ENCODE peak calls at places on chromosomes 11 and 22, in nine cellular contexts. C is body of pancreas, W is GM23248, G is GM23338, K is heart right ventricle, S is upper lobe of right lung, T is hepatocyte, D is spleen, F is brain microvascular endothelial cell. E is an unnamed sample.
A peak's percentile ranks its signal among the peaks of the same experiment; 100 is the strongest.

GRCh38 chr11:112058103-112058502 is 15.7 kb downstream of the PIH1D2 start:
- DNase-seq in K (no peak), T (no peak), G (no peak), W (no peak), F (no peak), C (no peak), S (no peak), D (no peak), E (no peak)

GRCh38 chr11:130042093-130042591 is 27.6 kb upstream of the APLP2 start:
- DNase-seq in F (peak; percentile 92), D (no peak), W (peak; percentile 95), G (no peak), C (peak; percentile 40), S (no peak), T (no peak), K (no peak), E (peak; percentile 56)

GRCh38 chr11:95711162-95711944 is 78.2 kb downstream of the FAM76B start:
- DNase-seq in T (no peak), W (peak; percentile 72), G (no peak), F (peak; percentile 59), K (no peak), D (no peak), C (no peak), S (no peak), E (no peak)

GRCh38 chr11:16606784-16607674 is 131.4 kb upstream of the C11orf58 start:
- DNase-seq in G (peak; percentile 58), T (peak; percentile 71), S (peak; percentile 80), F (no peak), D (peak; percentile 73), W (no peak), C (peak; percentile 40), K (peak; percentile 75), E (no peak)

GRCh38 chr11:66363805-66364535 is 7.6 kb downstream of the SLC29A2 start:
- DNase-seq in G (peak; percentile 92), S (peak; percentile 81), W (no peak), T (peak; percentile 32), F (no peak), C (no peak), D (peak; percentile 82), K (peak; percentile 46), E (no peak)

GRCh38 chr11:73578786-73579185 is 19.1 kb downstream of the FAM168A start:
- DNase-seq in F (no peak), W (no peak), D (no peak), C (no peak), G (no peak), K (no peak), S (no peak), T (no peak), E (no peak)

GRCh38 chr11:102761646-102762238 is 18.7 kb downstream of the MMP10 start:
- DNase-seq in T (no peak), K (no peak), G (peak; percentile 51), S (no peak), W (peak; percentile 20), D (no peak), F (peak; percentile 53), C (no peak), E (no peak)

GRCh38 chr11:32830413-32830738 is 649 bp downstream of the PRRG4 start:
- DNase-seq in D (no peak), S (no peak), T (peak; percentile 77), K (no peak), C (peak; percentile 80), G (peak; percentile 51), F (no peak), W (no peak), E (peak; percentile 9)

GRCh38 chr11:74094393-74094792 is 76.4 kb downstream of the C2CD3 start:
- DNase-seq in W (no peak), S (no peak), C (no peak), K (no peak), T (no peak), F (no peak), G (peak; percentile 24), D (no peak), E (no peak)

GRCh38 chr11:104134760-104135159 is 29.2 kb downstream of the PDGFD start:
- DNase-seq in C (no peak), T (peak; percentile 20), S (no peak), F (peak; percentile 67), K (no peak), W (peak; percentile 63), G (no peak), D (no peak), E (peak; percentile 47)

GRCh38 chr22:22924369-22925145 is 36.9 kb downstream of the IGLL5 start:
- DNase-seq in T (no peak), D (no peak), C (no peak), S (no peak), F (no peak), G (no peak), W (no peak), K (no peak), E (no peak)
- H3K4me3 ChIP-seq in T (no peak overlapping the region), D (no peak overlapping the region), C (no peak overlapping the region), S (no peak overlapping the region), F (no peak overlapping the region), G (no peak overlapping the region), W (no peak overlapping the region), K (no peak overlapping the region), E (no peak overlapping the region)

DNA sequence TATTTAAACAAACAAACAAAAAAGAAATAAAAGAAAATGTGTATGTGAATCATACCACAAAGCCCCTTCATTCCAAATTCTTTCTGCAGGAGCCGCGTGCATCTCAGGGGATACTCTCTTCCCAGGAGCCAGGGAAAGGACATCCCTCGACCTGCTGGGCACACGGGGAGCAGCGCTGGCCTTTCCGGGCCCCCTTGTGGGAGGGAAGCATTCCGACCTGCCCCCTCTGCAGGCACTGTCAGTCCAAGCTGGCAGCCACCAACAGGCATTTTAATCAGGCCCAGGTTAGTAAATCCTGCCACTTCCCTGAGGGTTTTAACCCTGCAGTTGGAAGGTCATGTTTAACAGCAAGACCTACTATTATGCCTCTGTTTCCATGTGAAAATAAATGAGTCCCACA is 391.5 kb downstream of the SHANK2 start:
- DNase-seq in C (no peak), S (no peak), D (no peak), G (peak; percentile 43), F (no peak), W (no peak), K (no peak), T (no peak), E (no peak)
- H3K36me3 ChIP-seq in C (no peaks in the 10 kb centered on the region), S (no peaks in the 10 kb centered on the region), D (no peaks in the 10 kb centered on the region), G (no peaks in the 10 kb centered on the region), F (no peaks in the 10 kb centered on the region), W (no peaks in the 10 kb centered on the region), K (no peaks in the 10 kb centered on the region), T (no peaks in the 10 kb centered on the region), E (no peaks in the 10 kb centered on the region)

GRCh38 chr11:114321621-114322257 is 25.5 kb downstream of the NNMT start:
- DNase-seq in G (no peak), T (no peak), K (peak; percentile 32), C (no peak), S (no peak), D (no peak), F (peak; percentile 33), W (peak; percentile 94), E (peak; percentile 56)
- H3K27me3 ChIP-seq in G (no peaks in the 10 kb centered on the region), T (peaks cover 6% of the 10 kb centered on the region), K (no peaks in the 10 kb centered on the region), C (no peaks in the 10 kb centered on the region), S (no peaks in the 10 kb centered on the region), D (no peaks in the 10 kb centered on the region), F (no peaks in the 10 kb centered on the region), W (no peaks in the 10 kb centered on the region), E (no peaks in the 10 kb centered on the region)

GRCh38 chr22:26516503-26516902 is 4.2 kb upstream of the TFIP11 start:
- DNase-seq in S (no peak), W (no peak), G (no peak), K (no peak), T (no peak), C (peak; percentile 61), F (no peak), D (no peak), E (no peak)

GRCh38 chr22:26514419-26515161 is 2.3 kb upstream of the TFIP11 start:
- DNase-seq in G (no peak), W (no peak), F (no peak), S (no peak), D (no peak), C (no peak), K (no peak), T (no peak), E (no peak)

GRCh38 chr22:26513852-26514251 is 1.6 kb upstream of the TFIP11 start:
- DNase-seq in W (no peak), F (no peak), D (no peak), T (no peak), K (no peak), C (no peak), S (no peak), G (no peak), E (no peak)

GRCh38 chr22:26515938-26516337 is 3.7 kb upstream of the TFIP11 start:
- DNase-seq in K (no peak), W (no peak), C (no peak), D (no peak), S (no peak), G (no peak), T (no peak), F (no peak), E (no peak)

GRCh38 chr22:26517429-26517828 is 5.2 kb upstream of the TFIP11 start:
- DNase-seq in K (no peak), C (no peak), S (no peak), F (no peak), W (no peak), G (no peak), T (no peak), D (no peak), E (no peak)
- H3K4me3 ChIP-seq in K (no peak overlapping the region), C (no peak overlapping the region), S (no peak overlapping the region), F (no peak overlapping the region), W (no peak overlapping the region), G (no peak overlapping the region), T (no peak overlapping the region), D (no peak overlapping the region), E (no peak overlapping the region)

DNA sequence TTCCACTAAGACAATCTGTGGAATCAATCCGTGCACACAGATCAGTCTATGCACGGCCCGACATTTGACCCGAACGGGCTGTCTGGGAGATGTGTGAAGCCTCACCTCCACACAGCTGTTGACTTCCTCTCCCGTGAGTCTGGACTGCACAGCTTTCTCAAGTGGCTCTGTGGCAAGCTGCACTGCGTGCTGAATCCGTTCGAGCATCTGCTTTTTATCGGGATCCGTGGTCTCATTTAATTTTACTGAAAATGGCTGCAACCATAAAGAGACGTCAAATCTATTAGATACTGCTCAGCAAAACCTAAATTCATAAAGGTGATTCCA is 19.3 kb downstream of the CARS1 start:
- DNase-seq in F (no peak), W (no peak), G (no peak), D (no peak), T (no peak), S (no peak), C (no peak), K (no peak), E (no peak)
- H3K36me3 ChIP-seq in F (peaks cover 59% of the 10 kb centered on the region), W (peaks cover 77% of the 10 kb centered on the region), G (peaks cover 73% of the 10 kb centered on the region), D (peaks cover 76% of the 10 kb centered on the region), T (no peaks in the 10 kb centered on the region), S (peaks cover 73% of the 10 kb centered on the region), C (peaks cover 16% of the 10 kb centered on the region), K (peaks cover 91% of the 10 kb centered on the region), E (peaks cover 68% of the 10 kb centered on the region)

E was measured in MG63.